ENCODE peak calls at places on chromosome 2, in five cellular contexts. One of them, this sample, is unnamed.

GRCh38 chr2:175627405-175627804 is 374.7 kb downstream of the LNPK start:
- DNase-seq in HepG2: no peak
- DNase-seq in A549: no peak
- DNase-seq in GM12878: no peak
- DNase-seq in K562: no peak
- DNase-seq in this sample: no peak

GRCh38 chr2:43193652-43193995 is 32.8 kb downstream of the ZFP36L2 start:
- DNase-seq in GM12878: no peak
- DNase-seq in A549: no peak
- DNase-seq in K562: no peak
- DNase-seq in HepG2: no peak
- DNase-seq in this sample: no peak

GRCh38 chr2:109247340-109247739 is 118.3 kb downstream of the SH3RF3 start:
- DNase-seq in K562: no peak
- DNase-seq in GM12878: no peak
- DNase-seq in HepG2: no peak
- DNase-seq in A549: no peak
- DNase-seq in this sample: no peak

GRCh38 chr2:23590227-23590869 is 205.4 kb downstream of the KLHL29 start:
- DNase-seq in HepG2: no peak
- DNase-seq in K562: no peak
- DNase-seq in A549: no peak
- DNase-seq in GM12878: no peak
- DNase-seq in this sample: no peak

GRCh38 chr2:25168256-25169072 is at the start of gene POMC:
- DNase-seq in A549: peak; percentile 24
- DNase-seq in GM12878: no peak
- DNase-seq in HepG2: no peak
- DNase-seq in K562: no peak
- DNase-seq in this sample: peak; percentile 78

GRCh38 chr2:52222128-52222527 is 1190.2 kb upstream of the NRXN1 start:
- DNase-seq in GM12878: no peak
- DNase-seq in A549: no peak
- DNase-seq in HepG2: no peak
- DNase-seq in K562: no peak
- DNase-seq in this sample: no peak

GRCh38 chr2:126752876-126753275 is 96.9 kb downstream of the GYPC start:
- DNase-seq in HepG2: no peak
- DNase-seq in A549: no peak
- DNase-seq in K562: no peak
- DNase-seq in GM12878: no peak
- DNase-seq in this sample: no peak

GRCh38 chr2:25311866-25312575 is 29.7 kb downstream of the DNMT3A start:
- DNase-seq in GM12878: no peak
- DNase-seq in A549: no peak
- DNase-seq in K562: no peak
- DNase-seq in HepG2: no peak
- DNase-seq in this sample: peak; percentile 45

GRCh38 chr2:27143285-27143684 is 4.1 kb upstream of the PRR30 start:
- DNase-seq in HepG2: no peak
- DNase-seq in K562: no peak
- DNase-seq in A549: no peak
- DNase-seq in GM12878: no peak
- DNase-seq in this sample: no peak

GRCh38 chr2:949384-949893 is 1.2 kb upstream of the SNTG2 start:
- DNase-seq in HepG2: no peak
- DNase-seq in A549: no peak
- DNase-seq in K562: no peak
- DNase-seq in GM12878: no peak
- DNase-seq in this sample: peak; percentile 42

GRCh38 chr2:215356948-215357461 is 45.1 kb downstream of the ATIC start:
- DNase-seq in HepG2: no peak
- DNase-seq in K562: no peak
- DNase-seq in GM12878: no peak
- DNase-seq in A549: no peak
- DNase-seq in this sample: peak; percentile 11

GRCh38 chr2:9001229-9001628 is 2.3 kb downstream of the MBOAT2 start:
- DNase-seq in GM12878: no peak
- DNase-seq in A549: peak; percentile 71
- DNase-seq in K562: peak; percentile 41
- DNase-seq in HepG2: no peak
- DNase-seq in this sample: no peak

GRCh38 chr2:130342533-130343275 is at the start of gene IMP4:
- DNase-seq in K562: peak; percentile 99
- DNase-seq in A549: peak; percentile 99
- DNase-seq in GM12878: peak; percentile 99
- DNase-seq in HepG2: peak; percentile 100
- DNase-seq in this sample: peak; percentile 99

GRCh38 chr2:173940208-173941020 is 24.8 kb downstream of the SP3 start:
- DNase-seq in A549: no peak
- DNase-seq in HepG2: no peak
- DNase-seq in GM12878: no peak
- DNase-seq in K562: no peak
- DNase-seq in this sample: no peak

GRCh38 chr2:23720705-23721453 is 206.0 kb downstream of the ATAD2B start:
- DNase-seq in GM12878: no peak
- DNase-seq in K562: no peak
- DNase-seq in A549: no peak
- DNase-seq in HepG2: no peak
- DNase-seq in this sample: no peak

GRCh38 chr2:1660656-1661650 is 83.4 kb downstream of the PXDN start:
- DNase-seq in K562: no peak
- DNase-seq in HepG2: no peak
- DNase-seq in GM12878: no peak
- DNase-seq in A549: no peak
- DNase-seq in this sample: no peak

GRCh38 chr2:196758474-196759377 is 40.8 kb downstream of the GTF3C3 start:
- DNase-seq in A549: peak; percentile 12
- DNase-seq in HepG2: no peak
- DNase-seq in GM12878: no peak
- DNase-seq in K562: no peak
- DNase-seq in this sample: no peak

GRCh38 chr2:215635071-215635787 is 199.4 kb upstream of the FN1 start:
- DNase-seq in A549: no peak
- DNase-seq in HepG2: no peak
- DNase-seq in K562: no peak
- DNase-seq in GM12878: no peak
- DNase-seq in this sample: no peak

GRCh38 chr2:236054661-236055060 is 113.5 kb downstream of the GBX2 start:
- DNase-seq in A549: no peak
- DNase-seq in GM12878: no peak
- DNase-seq in K562: no peak
- DNase-seq in HepG2: no peak
- DNase-seq in this sample: no peak

GRCh38 chr2:236051803-236052202 is 116.4 kb downstream of the GBX2 start:
- DNase-seq in GM12878: no peak
- DNase-seq in K562: no peak
- DNase-seq in HepG2: no peak
- DNase-seq in A549: no peak
- DNase-seq in this sample: no peak

GRCh38 chr2:236052206-236052605 is 116.0 kb downstream of the GBX2 start:
- DNase-seq in A549: no peak
- DNase-seq in HepG2: no peak
- DNase-seq in GM12878: no peak
- DNase-seq in K562: no peak
- DNase-seq in this sample: no peak

GRCh38 chr2:236054125-236054524 is 114.1 kb downstream of the GBX2 start:
- DNase-seq in A549: no peak
- DNase-seq in GM12878: no peak
- DNase-seq in HepG2: no peak
- DNase-seq in K562: no peak
- DNase-seq in this sample: no peak

DNA sequence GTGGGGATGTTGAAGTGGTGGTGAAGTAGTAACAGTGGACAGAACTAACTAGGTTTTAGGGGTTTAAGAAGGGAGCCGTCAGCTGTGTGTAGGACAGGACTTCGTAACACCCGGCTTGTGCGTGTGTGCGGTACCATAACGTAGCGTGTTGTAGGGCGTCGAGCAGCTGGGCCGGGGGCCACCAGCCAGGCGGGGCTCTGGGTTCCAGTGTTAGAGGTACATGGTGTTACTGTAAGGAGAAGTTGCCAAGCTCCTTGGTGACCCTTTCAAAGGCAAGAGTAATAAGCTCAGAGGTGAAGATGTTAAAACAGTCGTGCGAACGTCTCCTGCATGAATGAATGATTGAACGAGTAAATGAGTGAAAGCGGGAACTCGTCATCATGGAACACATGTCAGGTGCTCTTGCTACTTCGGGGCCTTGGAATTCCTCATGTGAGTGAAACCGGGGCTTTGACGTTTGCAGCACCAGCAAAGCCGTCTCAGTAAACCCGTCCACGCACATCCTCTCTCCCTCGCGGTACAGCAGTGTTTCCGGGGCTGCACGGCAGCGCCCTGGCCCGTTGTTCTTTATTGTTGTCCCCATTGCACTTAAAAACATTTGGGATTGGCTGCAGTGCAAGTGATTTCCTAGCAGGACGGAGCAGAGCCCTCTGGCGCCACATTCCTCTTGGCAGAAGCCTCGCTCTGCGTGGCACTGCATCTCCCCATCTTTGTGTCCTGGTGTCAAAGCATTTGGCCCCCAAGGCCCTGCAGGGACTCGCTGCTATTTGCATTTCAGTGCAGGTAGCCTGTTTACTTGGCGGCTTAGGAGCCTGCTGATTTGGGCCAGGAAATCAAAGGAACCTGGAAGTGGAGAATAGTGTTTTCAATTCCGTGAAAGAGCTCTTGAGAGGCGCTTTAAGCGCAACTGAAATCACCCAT is 115.0 kb downstream of the GBX2 start:
- DNase-seq in K562: no peak
- DNase-seq in GM12878: no peak
- DNase-seq in HepG2: no peak
- DNase-seq in A549: no peak
- DNase-seq in this sample: peak; percentile 84
- TF ChIP-seq JUNB in K562: no peak
- TF ChIP-seq JUNB in GM12878: no peak
- TF ChIP-seq JUNB in HepG2: no peak
- TF ChIP-seq JUNB in A549: no peak
- TF ChIP-seq JUNB in this sample: no peak

DNA sequence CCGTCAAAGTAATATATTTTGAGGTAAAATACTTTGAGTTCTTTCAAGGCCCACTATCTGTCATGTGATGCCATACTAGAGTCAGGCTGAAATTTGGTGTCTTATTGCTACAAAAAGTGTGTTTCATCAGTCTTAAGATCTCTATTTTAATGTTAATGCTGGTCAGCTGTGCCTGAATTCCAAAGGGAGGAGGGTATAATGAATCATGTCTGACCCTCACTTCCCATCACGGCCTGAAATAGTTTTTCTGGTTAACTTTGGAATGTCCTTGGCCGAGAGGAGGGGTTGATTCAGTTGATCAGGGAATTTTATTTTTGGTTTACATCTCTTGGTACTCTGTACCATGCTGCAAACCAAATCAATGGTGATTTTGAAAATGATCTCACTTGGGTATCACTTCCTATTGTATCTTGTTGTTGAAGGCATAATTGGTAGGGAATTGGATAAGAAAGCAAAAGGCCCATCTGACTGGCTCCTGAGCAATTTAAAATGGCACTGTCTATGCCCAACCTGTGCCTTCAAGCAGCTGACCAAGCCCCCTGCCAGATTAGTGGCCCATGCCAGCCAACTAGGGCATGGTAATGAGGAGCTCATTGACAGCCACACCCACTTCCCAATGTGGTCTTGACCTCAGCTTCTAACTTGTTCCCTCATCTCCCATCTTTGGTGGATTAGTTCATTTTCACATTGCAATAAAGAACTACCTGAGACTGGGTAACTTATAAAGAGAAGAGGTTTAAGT is 6.1 kb upstream of the SLC35F5 start:
- DNase-seq in K562: no peak
- DNase-seq in HepG2: no peak
- DNase-seq in GM12878: no peak
- DNase-seq in A549: no peak
- DNase-seq in this sample: peak; percentile 38
- H3K4me2 ChIP-seq in K562: no peak overlapping the region
- H3K4me2 ChIP-seq in HepG2: no peak overlapping the region
- H3K4me2 ChIP-seq in GM12878: no peak overlapping the region
- H3K4me2 ChIP-seq in A549: no peak overlapping the region
- H3K4me2 ChIP-seq in this sample: no peak overlapping the region

DNA sequence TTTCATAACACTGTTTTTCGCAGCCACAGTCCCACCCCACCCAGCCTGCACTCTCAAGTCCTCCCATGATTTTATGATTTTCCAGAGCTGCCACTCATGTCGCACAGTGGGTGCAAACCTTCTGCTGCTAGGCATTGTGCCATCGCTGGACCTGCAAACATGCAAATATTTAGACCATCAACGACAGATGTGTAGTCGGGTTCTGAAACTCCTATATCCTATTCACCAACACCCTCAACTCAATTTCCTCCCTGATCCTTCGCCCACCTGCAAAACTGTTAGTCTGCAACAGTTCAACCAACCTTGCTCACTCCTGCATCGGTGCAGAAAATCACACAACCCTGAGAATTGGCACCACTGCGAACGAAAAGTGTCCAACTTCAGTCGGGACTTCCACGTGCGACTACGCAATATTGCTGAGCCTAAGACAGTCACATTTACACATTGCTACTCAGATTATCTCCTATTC is 884 bp upstream of the ALS2 start:
- DNase-seq in HepG2: no peak
- DNase-seq in K562: no peak
- DNase-seq in A549: no peak
- DNase-seq in GM12878: no peak
- DNase-seq in this sample: peak; percentile 25
- H3K27ac ChIP-seq in HepG2: peak overlapping the region; percentile 72
- H3K27ac ChIP-seq in K562: peak overlapping the region; percentile 91
- H3K27ac ChIP-seq in A549: peak overlapping the region; percentile 79
- H3K27ac ChIP-seq in GM12878: no peak overlapping the region
- H3K27ac ChIP-seq in this sample: peak overlapping the region; percentile 96

GRCh38 chr2:46779447-46779941 is 136.1 kb downstream of the MCFD2 start:
- DNase-seq in GM12878: no peak
- DNase-seq in K562: no peak
- DNase-seq in HepG2: no peak
- DNase-seq in A549: no peak
- DNase-seq in this sample: no peak

GRCh38 chr2:46775722-46776121 is 139.9 kb downstream of the MCFD2 start:
- DNase-seq in A549: no peak
- DNase-seq in GM12878: no peak
- DNase-seq in HepG2: no peak
- DNase-seq in K562: no peak
- DNase-seq in this sample: no peak

GRCh38 chr2:46778516-46778915 is 137.1 kb downstream of the MCFD2 start:
- DNase-seq in K562: no peak
- DNase-seq in GM12878: no peak
- DNase-seq in HepG2: no peak
- DNase-seq in A549: no peak
- DNase-seq in this sample: no peak

GRCh38 chr2:46774499-46775228 is 140.9 kb downstream of the MCFD2 start:
- DNase-seq in A549: no peak
- DNase-seq in GM12878: no peak
- DNase-seq in HepG2: no peak
- DNase-seq in K562: no peak
- DNase-seq in this sample: no peak

GRCh38 chr2:46776687-46777327 is 138.8 kb downstream of the MCFD2 start:
- DNase-seq in A549: peak; percentile 73
- DNase-seq in HepG2: peak; percentile 69
- DNase-seq in K562: peak; percentile 74
- DNase-seq in GM12878: no peak
- DNase-seq in this sample: peak; percentile 88
- TF ChIP-seq JUNB in A549: no peak
- TF ChIP-seq JUNB in HepG2: no peak
- TF ChIP-seq JUNB in K562: no peak
- TF ChIP-seq JUNB in GM12878: no peak
- TF ChIP-seq JUNB in this sample: no peak